ENCODE peak calls at places on chromosomes 4 and X, in nine cellular contexts. L is HCT116; C is K562; U is psoas muscle; D is ascending aorta; P is cardiac muscle cell; Z is esophagus squamous epithelium; W is coronary artery; Y is CD8-positive, alpha-beta T cell. E is an unnamed sample.

GRCh38 chr4:1509366-1509765 is 103.1 kb upstream of the NKX1-1 start:
- DNase-seq in Y (peak; percentile 1), Z (no peak), L (no peak), C (no peak), W (no peak), U (peak; percentile 36), D (no peak), P (no peak), E (no peak)

GRCh38 chr4:40299126-40299525 is 36.0 kb upstream of the CHRNA9 start:
- DNase-seq in L (no peak), Z (no peak), C (no peak), U (no peak), W (no peak), Y (no peak), P (no peak), D (no peak), E (no peak)

GRCh38 chrX:44061940-44062339 is 88.8 kb upstream of the NDP start:
- DNase-seq in U (no peak), Y (no peak), Z (no peak), C (no peak), P (no peak), W (no peak), L (no peak), D (no peak), E (no peak)

GRCh38 chr4:98706200-98706813 is 47.9 kb upstream of the TSPAN5 start:
- DNase-seq in L (no peak), P (no peak), U (no peak), W (no peak), C (no peak), Z (no peak), Y (peak; percentile 42), D (no peak), E (no peak)

GRCh38 chr4:100146756-100147155 is 43.5 kb downstream of the DDIT4L start:
- DNase-seq in L (no peak), C (no peak), U (no peak), P (no peak), Y (no peak), W (no peak), Z (no peak), D (no peak), E (no peak)

GRCh38 chr4:16757080-16757521 is 141.3 kb downstream of the LDB2 start:
- DNase-seq in L (no peak), Y (no peak), C (no peak), U (no peak), Z (no peak), W (no peak), P (no peak), D (no peak), E (no peak)

GRCh38 chr4:64670647-64671046 is 261.4 kb upstream of the TECRL start:
- DNase-seq in Y (no peak), Z (no peak), W (no peak), D (no peak), C (no peak), P (no peak), L (no peak), U (no peak), E (no peak)

GRCh38 chrX:9252182-9252581 is 212.7 kb upstream of the TBL1X start:
- DNase-seq in Y (no peak), D (no peak), U (no peak), P (no peak), C (no peak), Z (no peak), L (no peak), W (no peak), E (no peak)

GRCh38 chr4:147078362-147078761 is 132.7 kb upstream of the TTC29 start:
- DNase-seq in L (no peak), Z (no peak), D (no peak), W (no peak), C (no peak), Y (no peak), U (no peak), P (no peak), E (no peak)

GRCh38 chr4:140826701-140827027 is 70.5 kb upstream of the TBC1D9 start:
- DNase-seq in C (no peak), Y (no peak), D (no peak), Z (no peak), P (no peak), L (no peak), U (no peak), W (no peak), E (peak; percentile 68)

GRCh38 chrX:131764224-131764623 is 220.3 kb downstream of the OR13H1 start:
- DNase-seq in C (no peak), W (no peak), L (no peak), U (no peak), Z (no peak), D (no peak), P (no peak), Y (no peak), E (no peak)
- H3K4me3 ChIP-seq in C (no peak overlapping the region), W (peak overlapping the region; percentile 61), L (no peak overlapping the region), U (peak overlapping the region; percentile 68), Z (no peak overlapping the region), D (peak overlapping the region; percentile 60), P (no peak overlapping the region), Y (no peak overlapping the region), E (no peak overlapping the region)

GRCh38 chrX:64894454-64895038 is 81.7 kb downstream of the ZC4H2 start:
- DNase-seq in P (peak; percentile 56), U (no peak), L (peak; percentile 12), C (peak; percentile 13), Y (no peak), Z (no peak), D (no peak), W (no peak), E (peak; percentile 54)
- H3K4me3 ChIP-seq in P (no peak overlapping the region), U (no peak overlapping the region), L (no peak overlapping the region), C (no peak overlapping the region), Y (no peak overlapping the region), Z (no peak overlapping the region), D (no peak overlapping the region), W (no peak overlapping the region), E (no peak overlapping the region)

GRCh38 chrX:48695524-48695875 is 1.0 kb upstream of the SUV39H1 start:
- DNase-seq in D (no peak), L (no peak), W (no peak), Y (no peak), Z (no peak), P (no peak), U (no peak), C (no peak), E (no peak)
- H3K4me3 ChIP-seq in D (peak overlapping the region; percentile 88), L (peak overlapping the region; percentile 73), W (peak overlapping the region; percentile 76), Y (peak overlapping the region; percentile 72), Z (peak overlapping the region; percentile 80), P (peak overlapping the region; percentile 67), U (peak overlapping the region; percentile 68), C (no peak overlapping the region), E (peak overlapping the region; percentile 53)

GRCh38 chr4:186569533-186570192 is 14.3 kb upstream of the MTNR1A start:
- DNase-seq in W (no peak), D (no peak), C (no peak), U (no peak), Y (no peak), P (no peak), Z (no peak), L (no peak), E (no peak)
- H3K4me3 ChIP-seq in W (peak overlapping the region; percentile 60), D (peak overlapping the region; percentile 37), C (no peak overlapping the region), U (peak overlapping the region; percentile 32), Y (no peak overlapping the region), P (no peak overlapping the region), Z (no peak overlapping the region), L (no peak overlapping the region), E (no peak overlapping the region)

DNA sequence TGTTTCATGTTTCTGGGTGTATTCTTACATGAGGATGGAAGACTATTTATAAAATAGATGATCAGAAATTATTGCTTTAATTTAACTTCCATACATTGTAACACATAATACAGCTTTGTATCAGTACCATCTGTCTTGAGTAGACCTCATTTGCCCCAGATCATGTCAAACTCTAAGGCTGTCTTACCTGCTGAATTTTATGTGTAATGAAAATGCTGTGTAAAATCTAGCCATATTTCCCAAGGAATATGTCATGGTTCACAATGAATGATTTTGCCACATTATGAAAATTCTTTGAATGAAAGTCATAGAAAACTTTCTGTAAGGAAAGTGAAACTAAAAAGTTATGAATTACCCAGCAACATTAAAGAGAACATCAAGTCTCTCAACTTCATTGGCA is 7.4 kb downstream of the BDH2 start:
- DNase-seq in C (no peak), Y (no peak), L (no peak), Z (no peak), D (no peak), P (no peak), U (no peak), W (no peak), E (no peak)
- H3K4me3 ChIP-seq in C (no peak overlapping the region), Y (no peak overlapping the region), L (no peak overlapping the region), Z (no peak overlapping the region), D (no peak overlapping the region), P (no peak overlapping the region), U (no peak overlapping the region), W (no peak overlapping the region), E (peak overlapping the region; percentile 29)

GRCh38 chrX:13793897-13794296 is 23.0 kb downstream of the GPM6B start:
- DNase-seq in C (no peak), Z (no peak), Y (no peak), D (no peak), U (no peak), L (no peak), W (no peak), P (no peak), E (peak; percentile 14)
- H3K4me3 ChIP-seq in C (no peak overlapping the region), Z (no peak overlapping the region), Y (no peak overlapping the region), D (no peak overlapping the region), U (no peak overlapping the region), L (no peak overlapping the region), W (no peak overlapping the region), P (no peak overlapping the region), E (no peak overlapping the region)

E was measured in GM12865.